ENCODE peak calls at places on chromosomes 5 and 9, in seven cellular contexts. One of them, this sample, is unnamed.

GRCh38 chr9:99187311-99187710 is 34.4 kb downstream of the ALG2 start:
- DNase-seq in NCI-H1105: no peak
- DNase-seq in EL: no peak
- DNase-seq in BE2C: no peak
- DNase-seq in CD8-positive, alpha-beta T cell: no peak
- DNase-seq in heart left ventricle: no peak
- DNase-seq in GM23338: no peak
- DNase-seq in this sample: no peak

GRCh38 chr5:172008689-172009141 is 2.3 kb upstream of the FBXW11 start:
- DNase-seq in NCI-H1105: no peak
- DNase-seq in EL: no peak
- DNase-seq in BE2C: no peak
- DNase-seq in CD8-positive, alpha-beta T cell: no peak
- DNase-seq in heart left ventricle: no peak
- DNase-seq in GM23338: peak
- DNase-seq in this sample: peak

GRCh38 chr5:56207537-56207936 is 25.6 kb downstream of the ANKRD55 start:
- DNase-seq in NCI-H1105: no peak
- DNase-seq in EL: peak
- DNase-seq in BE2C: no peak
- DNase-seq in CD8-positive, alpha-beta T cell: no peak
- DNase-seq in heart left ventricle: no peak
- DNase-seq in GM23338: no peak
- DNase-seq in this sample: no peak

GRCh38 chr5:85472749-85473148 is 1088.1 kb upstream of the EDIL3 start:
- DNase-seq in NCI-H1105: no peak
- DNase-seq in EL: no peak
- DNase-seq in BE2C: no peak
- DNase-seq in CD8-positive, alpha-beta T cell: no peak
- DNase-seq in heart left ventricle: no peak
- DNase-seq in GM23338: no peak
- DNase-seq in this sample: no peak

GRCh38 chr5:9241459-9241858 is 304.4 kb downstream of the SEMA5A start:
- DNase-seq in NCI-H1105: no peak
- DNase-seq in EL: no peak
- DNase-seq in BE2C: no peak
- DNase-seq in CD8-positive, alpha-beta T cell: no peak
- DNase-seq in heart left ventricle: no peak
- DNase-seq in GM23338: no peak
- DNase-seq in this sample: no peak

GRCh38 chr9:73230257-73230656 is 78.6 kb downstream of the ANXA1 start:
- DNase-seq in NCI-H1105: no peak
- DNase-seq in EL: no peak
- DNase-seq in BE2C: no peak
- DNase-seq in CD8-positive, alpha-beta T cell: no peak
- DNase-seq in heart left ventricle: no peak
- DNase-seq in GM23338: no peak
- DNase-seq in this sample: peak

GRCh38 chr5:36152324-36153298 is 700 bp downstream of the SKP2 start:
- DNase-seq in NCI-H1105: no peak
- DNase-seq in EL: peak
- DNase-seq in BE2C: no peak
- DNase-seq in CD8-positive, alpha-beta T cell: no peak
- DNase-seq in heart left ventricle: no peak
- DNase-seq in GM23338: peak
- DNase-seq in this sample: peak

GRCh38 chr5:10904862-10905432 is 143.9 kb upstream of the DAP start:
- DNase-seq in NCI-H1105: no peak
- DNase-seq in EL: no peak
- DNase-seq in BE2C: no peak
- DNase-seq in CD8-positive, alpha-beta T cell: no peak
- DNase-seq in heart left ventricle: no peak
- DNase-seq in GM23338: peak
- DNase-seq in this sample: no peak

GRCh38 chr9:116149844-116150243 is 3.7 kb upstream of the PAPPA start:
- DNase-seq in NCI-H1105: no peak
- DNase-seq in EL: peak
- DNase-seq in BE2C: peak
- DNase-seq in CD8-positive, alpha-beta T cell: no peak
- DNase-seq in heart left ventricle: no peak
- DNase-seq in GM23338: peak
- DNase-seq in this sample: no peak

GRCh38 chr9:94553029-94553938 is 1.6 kb upstream of the PCAT7 start:
- DNase-seq in NCI-H1105: no peak
- DNase-seq in EL: no peak
- DNase-seq in BE2C: peak
- DNase-seq in CD8-positive, alpha-beta T cell: no peak
- DNase-seq in heart left ventricle: no peak
- DNase-seq in GM23338: peak
- DNase-seq in this sample: no peak

This sample was measured in astrocyte.